ENCODE peak calls at places on chromosomes 16 and 17, in seven cellular contexts. M, I, U, G, E, Y and S are unnamed samples.

GRCh38 chr16:8972843-8973586 is 9.3 kb upstream of the USP7 start:
- DNase-seq in M (no peak), E (no peak), G (no peak), Y (no peak), U (no peak), I (no peak), S (no peak)

GRCh38 chr17:42097691-42098661 is at the start of gene ZNF385C:
- DNase-seq in U (peak), Y (no peak), G (peak), M (peak), E (no peak), I (no peak), S (peak)

GRCh38 chr16:30570621-30571443 is 682 bp downstream of the ZNF688 start:
- DNase-seq in I (no peak), U (peak), E (no peak), M (no peak), Y (no peak), G (peak), S (no peak)

GRCh38 chr17:74442670-74443515 is 11.0 kb downstream of the GPRC5C start:
- DNase-seq in Y (peak), G (peak), E (no peak), I (no peak), M (no peak), U (peak), S (no peak)

GRCh38 chr17:29749045-29749825 is 126.5 kb upstream of the CORO6 start:
- DNase-seq in Y (no peak), M (no peak), E (no peak), G (no peak), I (no peak), U (no peak), S (no peak)

GRCh38 chr17:8884336-8884990 is 17.0 kb upstream of the PIK3R6 start:
- DNase-seq in Y (no peak), G (no peak), E (no peak), U (no peak), I (no peak), M (no peak), S (no peak)

GRCh38 chr17:32998893-32999240 is 7.2 kb downstream of the SPACA3 start:
- DNase-seq in Y (no peak), G (no peak), M (no peak), E (no peak), U (no peak), I (no peak), S (no peak)

GRCh38 chr16:53370827-53371226 is 63.4 kb upstream of the RBL2 start:
- DNase-seq in G (no peak), I (no peak), E (no peak), Y (no peak), U (no peak), M (no peak), S (no peak)

GRCh38 chr16:22030087-22030812 is 22.3 kb downstream of the MOSMO start:
- DNase-seq in I (no peak), M (no peak), E (no peak), U (no peak), Y (peak), G (no peak), S (no peak)

GRCh38 chr16:81714593-81714992 is 64.5 kb upstream of the PLCG2 start:
- DNase-seq in E (no peak), U (no peak), M (no peak), G (no peak), Y (no peak), I (no peak), S (no peak)

GRCh38 chr16:56603589-56603988 is 4.8 kb upstream of the MT2A start:
- DNase-seq in G (no peak), Y (peak), E (no peak), I (no peak), M (no peak), U (peak), S (no peak)
- TF ChIP-seq TAF1 in G (no peak), Y (no peak), E (no peak), I (no peak), M (no peak), U (no peak), S (no peak)

DNA sequence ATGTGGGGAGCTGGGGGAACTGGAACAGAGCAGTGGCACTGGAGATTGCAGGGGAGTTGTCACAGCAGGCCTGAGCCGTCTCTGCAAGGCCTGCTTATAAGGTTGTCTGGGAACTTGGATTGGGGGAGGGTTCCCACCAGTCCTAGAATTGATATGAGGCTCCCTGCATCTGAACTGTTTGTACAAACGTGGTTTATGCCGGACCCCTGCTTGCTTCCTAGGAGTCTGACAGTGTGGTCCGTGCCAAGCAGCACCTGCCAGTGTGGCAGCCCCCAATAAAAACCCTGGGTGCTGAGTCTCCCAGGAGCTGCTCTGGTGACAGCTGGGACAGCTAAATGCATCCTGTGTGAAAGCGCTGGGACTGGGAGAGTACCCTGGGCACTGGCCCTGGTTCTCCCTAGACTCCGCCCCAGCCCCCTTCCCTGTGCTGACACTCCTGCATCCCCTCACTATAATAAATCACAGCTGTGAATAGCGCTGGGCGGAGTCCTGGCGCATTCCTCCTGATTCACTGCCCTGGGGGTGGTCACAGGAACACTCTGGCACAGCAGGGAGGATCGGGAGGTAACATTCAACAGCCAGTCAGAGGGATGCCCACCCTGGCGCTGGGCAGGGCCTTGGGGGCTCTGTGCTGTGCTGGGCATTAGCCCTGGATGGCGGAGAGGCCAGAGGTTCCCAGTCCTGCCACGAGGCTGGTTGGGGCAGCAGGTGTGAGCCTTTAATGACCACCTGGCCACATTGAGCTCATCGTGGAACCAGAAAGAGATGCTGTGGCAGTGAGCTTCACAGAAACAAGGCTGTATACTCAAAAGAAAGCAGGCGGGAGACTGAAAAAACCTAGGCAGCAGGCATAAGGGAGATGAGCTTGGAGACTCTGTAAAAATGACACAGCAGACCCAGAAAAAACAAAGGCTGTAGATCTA is 45.6 kb downstream of the RMI2 start:
- DNase-seq in Y (no peak), U (peak), M (peak), G (no peak), I (no peak), E (no peak), S (peak)
- TF ChIP-seq TAF1 in Y (no peak), U (no peak), M (no peak), G (no peak), I (no peak), E (no peak), S (no peak)

DNA sequence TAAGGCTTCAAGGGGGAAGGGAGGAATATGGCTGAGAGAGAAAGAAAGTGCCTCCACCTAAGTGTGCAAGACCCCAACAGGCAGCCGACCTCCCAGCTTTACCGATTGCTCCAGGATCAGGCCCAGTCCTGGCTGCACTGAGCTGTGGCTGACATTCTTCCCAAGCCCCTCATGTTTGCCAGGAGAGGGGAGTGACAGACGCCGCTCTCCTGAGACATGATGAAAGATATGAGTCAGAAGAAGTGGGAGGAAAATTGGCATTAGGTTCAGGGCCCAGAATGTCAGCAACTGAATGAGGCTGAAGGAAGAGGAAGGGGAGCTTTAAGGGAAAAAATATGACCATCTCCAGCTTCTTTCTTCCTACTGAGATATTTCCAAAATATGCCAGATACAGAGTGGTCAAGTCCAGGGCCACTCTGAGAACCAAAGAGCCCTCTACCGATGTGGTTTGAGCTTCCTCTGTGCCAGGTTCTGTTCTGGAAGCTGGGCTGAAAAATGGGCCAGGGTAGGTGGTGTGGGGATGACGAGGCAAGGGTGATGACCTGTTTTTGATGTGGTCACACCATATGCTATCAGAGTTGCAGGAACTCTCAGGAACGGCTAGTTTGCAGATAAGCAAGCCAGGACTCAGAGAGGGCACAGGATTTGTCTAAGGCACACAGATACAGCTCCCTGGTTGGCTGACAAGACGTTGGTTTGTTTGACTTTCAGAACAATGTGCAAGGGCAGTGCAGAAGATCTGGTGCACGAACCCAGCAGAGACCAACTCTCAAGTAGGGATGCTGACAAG is 176.7 kb downstream of the SOX9 start:
- DNase-seq in U (no peak), E (no peak), Y (no peak), G (no peak), M (no peak), I (no peak), S (no peak)
- TF ChIP-seq TAF1 in U (no peak), E (no peak), Y (no peak), G (no peak), M (no peak), I (no peak), S (no peak)

GRCh38 chr17:15266325-15266950 is 1.3 kb upstream of the PMP22 start:
- DNase-seq in E (no peak), G (no peak), U (no peak), I (no peak), M (no peak), Y (no peak), S (no peak)

GRCh38 chr17:15263680-15264079 is 1.4 kb downstream of the PMP22 start:
- DNase-seq in I (no peak), U (no peak), Y (no peak), M (no peak), E (no peak), G (no peak), S (no peak)

GRCh38 chr17:15263206-15263579 is 1.9 kb downstream of the PMP22 start:
- DNase-seq in Y (no peak), M (no peak), U (peak), I (no peak), G (no peak), E (no peak), S (no peak)

GRCh38 chr17:15265131-15265530 is at the start of gene PMP22:
- DNase-seq in Y (no peak), U (no peak), G (no peak), M (no peak), I (no peak), E (no peak), S (no peak)

GRCh38 chr17:15264542-15264941 is 584 bp downstream of the PMP22 start:
- DNase-seq in E (no peak), I (no peak), U (no peak), G (no peak), M (no peak), Y (no peak), S (no peak)
- TF ChIP-seq TAF1 in E (no peak), I (no peak), U (no peak), G (no peak), M (no peak), Y (no peak), S (no peak)